ENCODE peak calls at places on chromosomes 7 and 10, in nine cellular contexts. One of them, this sample, is unnamed.

GRCh38 chr7:101362334-101363195 is at the start of gene COL26A1:
- DNase-seq in body of pancreas: peak
- DNase-seq in breast epithelium: no peak
- DNase-seq in GM12891: peak
- DNase-seq in lower leg skin: no peak
- DNase-seq in stomach: peak
- DNase-seq in ovary: no peak
- DNase-seq in endothelial cell of umbilical vein: no peak
- DNase-seq in GM12892: no peak
- DNase-seq in this sample: no peak

GRCh38 chr10:15419279-15419874 is 48.3 kb upstream of the FAM171A1 start:
- DNase-seq in body of pancreas: peak
- DNase-seq in breast epithelium: no peak
- DNase-seq in GM12891: no peak
- DNase-seq in lower leg skin: no peak
- DNase-seq in stomach: no peak
- DNase-seq in ovary: no peak
- DNase-seq in endothelial cell of umbilical vein: peak
- DNase-seq in GM12892: no peak
- DNase-seq in this sample: no peak

GRCh38 chr7:135094472-135095237 is 53.2 kb upstream of the TMEM140 start:
- DNase-seq in body of pancreas: no peak
- DNase-seq in breast epithelium: no peak
- DNase-seq in GM12891: no peak
- DNase-seq in lower leg skin: no peak
- DNase-seq in stomach: no peak
- DNase-seq in ovary: no peak
- DNase-seq in endothelial cell of umbilical vein: peak
- DNase-seq in GM12892: no peak
- DNase-seq in this sample: no peak

GRCh38 chr10:77049896-77050295 is 587.7 kb downstream of the KCNMA1 start:
- DNase-seq in body of pancreas: no peak
- DNase-seq in breast epithelium: no peak
- DNase-seq in GM12891: no peak
- DNase-seq in lower leg skin: no peak
- DNase-seq in stomach: no peak
- DNase-seq in ovary: no peak
- DNase-seq in endothelial cell of umbilical vein: no peak
- DNase-seq in GM12892: no peak
- DNase-seq in this sample: no peak

GRCh38 chr7:42770106-42770505 is 141.8 kb downstream of the C7orf25 start:
- DNase-seq in body of pancreas: no peak
- DNase-seq in breast epithelium: no peak
- DNase-seq in GM12891: no peak
- DNase-seq in lower leg skin: no peak
- DNase-seq in stomach: no peak
- DNase-seq in ovary: no peak
- DNase-seq in endothelial cell of umbilical vein: no peak
- DNase-seq in GM12892: no peak
- DNase-seq in this sample: no peak

GRCh38 chr7:75698358-75698757 is 40.4 kb downstream of the HIP1 start:
- DNase-seq in body of pancreas: no peak
- DNase-seq in breast epithelium: no peak
- DNase-seq in GM12891: no peak
- DNase-seq in lower leg skin: no peak
- DNase-seq in stomach: no peak
- DNase-seq in ovary: no peak
- DNase-seq in endothelial cell of umbilical vein: no peak
- DNase-seq in GM12892: no peak
- DNase-seq in this sample: no peak

GRCh38 chr10:27745719-27746363 is at the start of gene MKX:
- DNase-seq in body of pancreas: peak
- DNase-seq in breast epithelium: no peak
- DNase-seq in GM12891: peak
- DNase-seq in lower leg skin: no peak
- DNase-seq in stomach: peak
- DNase-seq in ovary: peak
- DNase-seq in endothelial cell of umbilical vein: peak
- DNase-seq in GM12892: no peak
- DNase-seq in this sample: peak

GRCh38 chr10:114301177-114301576 is 62.1 kb downstream of the VWA2 start:
- DNase-seq in body of pancreas: no peak
- DNase-seq in breast epithelium: no peak
- DNase-seq in GM12891: no peak
- DNase-seq in lower leg skin: no peak
- DNase-seq in stomach: no peak
- DNase-seq in ovary: no peak
- DNase-seq in endothelial cell of umbilical vein: no peak
- DNase-seq in GM12892: no peak
- DNase-seq in this sample: no peak

DNA sequence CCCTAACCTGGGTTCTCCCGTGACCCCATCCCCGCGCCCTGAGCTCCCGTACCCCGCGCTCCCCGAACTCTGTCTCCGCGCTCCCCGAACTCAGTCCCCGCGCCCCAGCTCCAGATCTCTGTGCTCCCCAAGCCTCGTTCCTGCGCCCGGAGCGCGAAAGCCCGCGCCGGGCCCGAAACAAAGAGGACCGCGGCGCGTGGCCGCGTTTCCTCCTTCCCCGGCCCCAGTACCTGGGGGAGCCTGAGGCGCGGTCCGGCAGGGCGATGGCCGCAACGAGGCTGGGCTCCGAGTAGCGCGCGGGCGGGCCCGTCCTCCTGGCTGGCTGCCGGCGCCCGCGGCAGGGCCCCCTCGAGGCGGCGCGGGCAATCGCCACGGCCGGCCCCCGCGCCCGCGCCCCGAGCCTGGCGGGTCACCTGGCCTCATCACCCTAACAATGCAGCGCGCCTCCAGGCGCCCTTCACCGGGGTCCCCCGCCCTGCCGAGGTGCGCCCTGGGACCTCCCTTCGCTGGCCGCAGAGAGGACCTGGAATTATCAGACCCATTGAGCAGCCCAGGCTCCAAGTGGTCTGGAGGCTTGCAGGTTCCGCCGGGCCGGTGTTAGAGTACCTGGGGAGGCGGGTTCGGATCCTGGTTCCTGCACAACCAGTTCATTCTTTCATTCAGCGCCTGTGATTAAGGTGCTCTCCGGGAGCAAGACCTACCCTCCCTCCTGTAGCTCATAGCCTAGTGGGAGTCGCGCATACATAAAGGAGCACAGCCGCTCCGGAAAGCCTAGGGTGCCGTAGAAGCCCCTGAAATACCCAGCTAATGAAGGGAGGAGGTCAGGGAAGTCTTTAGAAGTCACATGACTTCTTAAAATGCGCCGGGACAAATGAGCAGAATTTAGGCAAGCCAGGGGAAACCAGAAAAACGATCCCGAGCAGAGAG is at the start of gene TNS3:
- DNase-seq in body of pancreas: peak
- DNase-seq in breast epithelium: no peak
- DNase-seq in GM12891: no peak
- DNase-seq in lower leg skin: no peak
- DNase-seq in stomach: peak
- DNase-seq in ovary: peak
- DNase-seq in endothelial cell of umbilical vein: no peak
- DNase-seq in GM12892: no peak
- DNase-seq in this sample: peak
- TF ChIP-seq POLR2A in body of pancreas: peak
- TF ChIP-seq POLR2A in breast epithelium: no peak
- TF ChIP-seq POLR2A in GM12891: no peak
- TF ChIP-seq POLR2A in lower leg skin: no peak
- TF ChIP-seq POLR2A in stomach: no peak
- TF ChIP-seq POLR2A in ovary: no peak
- TF ChIP-seq POLR2A in endothelial cell of umbilical vein: no peak
- TF ChIP-seq POLR2A in GM12892: no peak
- TF ChIP-seq POLR2A in this sample: peak

DNA sequence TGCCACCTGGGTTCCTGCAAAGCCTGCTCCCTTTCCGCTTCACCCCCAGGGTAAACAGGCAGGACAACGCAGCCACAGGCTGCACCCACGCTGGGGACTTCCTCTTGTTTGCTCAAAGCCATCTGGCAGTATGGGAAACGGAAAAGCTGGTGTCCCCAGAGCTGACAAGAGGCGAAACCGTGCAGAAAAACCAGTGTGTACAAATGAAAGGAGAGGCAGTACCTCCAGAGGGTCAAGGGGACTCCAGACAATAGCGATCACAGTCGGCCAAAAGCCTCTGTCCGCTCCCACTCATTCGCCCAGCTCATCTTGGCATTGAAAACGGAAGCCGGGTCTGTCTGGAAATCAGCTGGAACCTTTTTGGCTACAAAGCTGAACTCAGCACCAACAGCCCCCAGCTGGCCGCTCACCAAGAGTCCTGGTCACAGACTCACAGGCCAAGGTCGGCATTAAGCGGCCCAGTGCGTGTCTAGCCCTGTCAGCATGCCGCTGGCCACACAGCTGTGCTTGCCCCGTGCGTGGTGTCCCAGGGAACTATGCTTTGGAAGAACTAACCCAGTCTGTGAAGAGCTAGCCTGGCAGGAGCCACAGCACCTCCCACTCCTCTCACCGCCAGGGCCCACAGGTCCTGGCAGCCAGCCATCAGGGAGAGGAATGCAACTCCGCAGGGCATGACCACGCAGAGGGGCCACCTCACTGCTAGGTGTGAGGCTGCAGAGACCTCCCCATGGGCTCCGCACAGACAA is 10.4 kb downstream of the TNS3 start:
- DNase-seq in body of pancreas: peak
- DNase-seq in breast epithelium: peak
- DNase-seq in GM12891: no peak
- DNase-seq in lower leg skin: peak
- DNase-seq in stomach: peak
- DNase-seq in ovary: peak
- DNase-seq in endothelial cell of umbilical vein: no peak
- DNase-seq in GM12892: no peak
- DNase-seq in this sample: no peak
- TF ChIP-seq POLR2A in body of pancreas: peak
- TF ChIP-seq POLR2A in breast epithelium: no peak
- TF ChIP-seq POLR2A in GM12891: no peak
- TF ChIP-seq POLR2A in lower leg skin: no peak
- TF ChIP-seq POLR2A in stomach: no peak
- TF ChIP-seq POLR2A in ovary: no peak
- TF ChIP-seq POLR2A in endothelial cell of umbilical vein: no peak
- TF ChIP-seq POLR2A in GM12892: no peak
- TF ChIP-seq POLR2A in this sample: peak

GRCh38 chr7:112484671-112485097 is 3.9 kb downstream of the LSMEM1 start:
- DNase-seq in body of pancreas: no peak
- DNase-seq in breast epithelium: peak
- DNase-seq in GM12891: no peak
- DNase-seq in lower leg skin: peak
- DNase-seq in stomach: no peak
- DNase-seq in ovary: no peak
- DNase-seq in endothelial cell of umbilical vein: peak
- DNase-seq in GM12892: no peak
- DNase-seq in this sample: peak

GRCh38 chr7:112485766-112486165 is 5.0 kb downstream of the LSMEM1 start:
- DNase-seq in body of pancreas: no peak
- DNase-seq in breast epithelium: no peak
- DNase-seq in GM12891: no peak
- DNase-seq in lower leg skin: no peak
- DNase-seq in stomach: no peak
- DNase-seq in ovary: no peak
- DNase-seq in endothelial cell of umbilical vein: no peak
- DNase-seq in GM12892: no peak
- DNase-seq in this sample: no peak

GRCh38 chr7:112487457-112487856 is 6.7 kb downstream of the LSMEM1 start:
- DNase-seq in body of pancreas: no peak
- DNase-seq in breast epithelium: no peak
- DNase-seq in GM12891: no peak
- DNase-seq in lower leg skin: no peak
- DNase-seq in stomach: no peak
- DNase-seq in ovary: no peak
- DNase-seq in endothelial cell of umbilical vein: no peak
- DNase-seq in GM12892: no peak
- DNase-seq in this sample: no peak

GRCh38 chr7:112481337-112481736 is 546 bp downstream of the LSMEM1 start:
- DNase-seq in body of pancreas: no peak
- DNase-seq in breast epithelium: no peak
- DNase-seq in GM12891: no peak
- DNase-seq in lower leg skin: no peak
- DNase-seq in stomach: no peak
- DNase-seq in ovary: no peak
- DNase-seq in endothelial cell of umbilical vein: peak
- DNase-seq in GM12892: no peak
- DNase-seq in this sample: no peak

DNA sequence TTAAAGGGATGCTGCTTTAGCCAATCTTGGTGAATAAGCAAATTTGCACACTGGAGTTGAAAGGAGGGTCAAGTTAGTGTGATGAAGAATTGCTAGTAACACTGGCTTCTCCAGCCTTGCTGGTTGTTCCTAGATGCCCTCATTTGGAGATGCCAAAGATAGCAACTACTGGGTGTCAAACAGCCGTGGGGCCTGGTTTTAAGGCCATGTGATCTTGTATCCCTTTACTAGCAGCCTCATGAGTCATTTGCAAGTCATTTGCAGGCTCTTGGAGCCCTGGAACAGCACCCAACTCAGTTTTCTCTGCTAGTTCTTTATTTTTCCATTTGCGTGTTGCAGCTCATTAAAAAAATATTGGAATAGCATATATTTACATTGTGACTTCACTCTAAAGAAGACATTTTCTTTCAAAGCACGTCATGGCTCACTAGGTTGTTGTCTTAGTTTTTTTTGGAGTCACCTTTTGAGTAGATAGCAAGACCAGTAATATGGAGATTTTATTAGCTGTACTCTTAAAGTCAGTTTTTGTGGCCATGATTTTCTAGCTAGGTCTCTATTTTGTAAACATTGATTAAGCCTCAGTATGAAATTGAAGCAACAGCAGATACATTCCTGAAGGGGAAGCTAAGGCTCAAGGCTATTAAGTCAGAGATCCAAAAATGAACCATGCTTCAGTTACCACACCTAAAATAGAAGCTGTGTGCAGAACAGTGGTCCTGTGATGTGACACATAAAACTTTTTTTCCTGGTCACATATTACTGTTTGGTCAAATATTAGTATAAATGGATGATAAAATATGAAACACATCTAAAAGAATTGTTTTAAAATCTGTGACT is 1.3 kb downstream of the LSMEM1 start:
- DNase-seq in body of pancreas: no peak
- DNase-seq in breast epithelium: peak
- DNase-seq in GM12891: no peak
- DNase-seq in lower leg skin: peak
- DNase-seq in stomach: no peak
- DNase-seq in ovary: no peak
- DNase-seq in endothelial cell of umbilical vein: peak
- DNase-seq in GM12892: no peak
- DNase-seq in this sample: peak
- TF ChIP-seq POLR2A in body of pancreas: no peak
- TF ChIP-seq POLR2A in breast epithelium: no peak
- TF ChIP-seq POLR2A in GM12891: no peak
- TF ChIP-seq POLR2A in lower leg skin: no peak
- TF ChIP-seq POLR2A in stomach: no peak
- TF ChIP-seq POLR2A in ovary: no peak
- TF ChIP-seq POLR2A in endothelial cell of umbilical vein: no peak
- TF ChIP-seq POLR2A in GM12892: no peak
- TF ChIP-seq POLR2A in this sample: no peak

DNA sequence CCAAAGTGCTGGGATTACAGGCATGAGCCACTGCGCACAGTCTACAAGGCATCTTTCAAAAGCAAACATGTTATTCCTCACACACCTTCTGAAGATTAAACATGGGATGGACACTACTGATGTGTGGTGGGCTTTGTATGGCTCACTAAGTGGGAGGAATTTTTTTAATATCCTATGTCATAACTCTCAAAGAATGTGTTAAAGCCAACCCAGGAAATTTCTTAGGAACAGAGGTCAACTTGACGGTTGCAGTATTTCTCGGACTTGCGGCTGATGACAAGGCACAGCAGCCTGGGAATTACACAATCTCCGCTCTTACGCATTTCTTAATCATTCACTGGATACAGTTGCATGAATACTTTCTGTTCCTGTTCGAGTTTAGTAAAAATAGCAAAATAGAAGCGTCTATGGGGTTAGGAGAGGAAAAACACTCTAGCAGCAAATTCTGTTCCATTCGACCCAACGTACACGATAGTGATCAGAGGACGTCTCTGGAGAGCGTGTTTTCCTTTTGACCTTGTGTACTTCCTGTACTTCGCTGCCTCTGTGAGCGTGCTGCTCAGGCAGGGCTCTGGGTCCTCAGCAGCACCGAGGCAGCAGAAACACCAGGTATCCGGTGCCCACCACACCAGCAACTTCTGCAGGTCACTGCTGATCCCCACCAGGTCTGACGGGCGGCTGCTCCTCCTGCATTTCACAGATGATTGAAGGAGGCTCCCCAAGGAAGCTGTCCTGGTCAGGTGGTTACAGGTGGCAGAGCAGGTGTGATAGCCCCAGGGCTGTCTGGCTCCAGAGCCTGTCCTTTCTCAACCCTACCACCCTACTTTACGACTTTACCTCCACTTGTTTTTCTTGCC is 26.4 kb upstream of the SRGN start:
- DNase-seq in body of pancreas: peak
- DNase-seq in breast epithelium: peak
- DNase-seq in GM12891: no peak
- DNase-seq in lower leg skin: peak
- DNase-seq in stomach: peak
- DNase-seq in ovary: no peak
- DNase-seq in endothelial cell of umbilical vein: peak
- DNase-seq in GM12892: no peak
- DNase-seq in this sample: peak
- TF ChIP-seq POLR2A in body of pancreas: peak
- TF ChIP-seq POLR2A in breast epithelium: no peak
- TF ChIP-seq POLR2A in GM12891: no peak
- TF ChIP-seq POLR2A in lower leg skin: no peak
- TF ChIP-seq POLR2A in stomach: no peak
- TF ChIP-seq POLR2A in ovary: peak
- TF ChIP-seq POLR2A in endothelial cell of umbilical vein: peak
- TF ChIP-seq POLR2A in GM12892: peak
- TF ChIP-seq POLR2A in this sample: no peak